ENCODE peak calls at places on chromosomes 13 and 19, in five cellular contexts. E, Z, Y, N and J are unnamed samples.

GRCh38 chr19:5035817-5036732 is 67.2 kb downstream of the KDM4B start:
- DNase-seq in E (no peak), Y (no peak), N (no peak), Z (no peak), J (no peak)

GRCh38 chr13:32035701-32036100 is 4.1 kb downstream of the FRY start:
- DNase-seq in E (no peak), Y (no peak), N (no peak), Z (no peak), J (no peak)

GRCh38 chr19:16078759-16079707 is 2.7 kb downstream of the TPM4 start:
- DNase-seq in Y (peak), E (no peak), N (peak), Z (peak), J (peak)

GRCh38 chr13:94369862-94370491 is 109.5 kb downstream of the DCT start:
- DNase-seq in E (no peak), N (no peak), Y (no peak), Z (no peak), J (no peak)

GRCh38 chr13:112838038-112838965 is 130.7 kb upstream of the MCF2L start:
- DNase-seq in Z (no peak), N (no peak), E (no peak), Y (peak), J (no peak)

GRCh38 chr19:30649934-30650614 is 277.9 kb downstream of the ZNF536 start:
- DNase-seq in Z (no peak), E (no peak), N (peak), Y (no peak), J (no peak)

GRCh38 chr13:44921931-44922758 is 67.1 kb downstream of the NUFIP1 start:
- DNase-seq in E (peak), Y (no peak), Z (no peak), N (peak), J (peak)

GRCh38 chr19:6239401-6239844 is 40.4 kb downstream of the MLLT1 start:
- DNase-seq in Y (no peak), E (no peak), N (no peak), Z (no peak), J (no peak)

GRCh38 chr13:28485551-28485950 is 9.4 kb downstream of the FLT1 start:
- DNase-seq in N (no peak), Y (no peak), Z (no peak), E (no peak), J (no peak)

GRCh38 chr19:4064073-4064550 is 2.6 kb downstream of the ZBTB7A start:
- DNase-seq in Z (no peak), N (no peak), Y (no peak), E (no peak), J (no peak)

GRCh38 chr13:43230989-43231388 is 207.6 kb downstream of the DNAJC15 start:
- DNase-seq in E (no peak), Y (no peak), Z (no peak), N (no peak), J (no peak)

DNA sequence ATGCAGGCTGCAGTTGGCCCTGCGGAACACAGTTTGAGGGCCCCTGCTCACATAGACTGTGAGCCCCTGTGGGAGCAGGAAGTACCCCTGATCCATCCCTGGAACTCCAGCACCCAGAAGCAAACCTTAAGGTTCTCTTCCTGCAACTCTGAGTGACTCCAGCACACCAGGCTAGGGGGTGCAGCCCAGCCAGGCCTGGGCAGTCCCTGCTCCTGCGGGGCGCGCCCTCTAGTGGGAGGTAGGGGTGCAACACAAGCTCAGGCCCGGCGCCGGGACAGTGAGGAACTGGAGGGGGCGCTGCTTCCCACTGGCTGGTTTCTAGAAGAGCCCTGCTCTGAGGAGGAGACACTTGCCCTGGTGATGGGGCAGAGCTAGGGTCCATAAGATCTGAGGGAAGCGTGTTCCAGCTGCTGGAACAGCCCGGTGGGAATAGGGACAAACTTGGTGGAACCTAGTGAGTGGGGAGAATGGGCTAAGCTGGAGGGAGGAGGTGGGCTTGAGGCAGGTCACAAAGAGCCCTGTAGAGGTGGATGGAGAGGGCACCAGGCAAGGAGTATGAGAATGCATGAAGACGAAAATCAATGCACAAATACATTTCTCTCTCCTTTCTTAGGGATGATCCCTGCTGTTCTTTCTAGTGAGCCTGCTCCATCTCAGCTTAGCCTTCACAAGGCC is 5.0 kb downstream of the ZSCAN5A start:
- DNase-seq in N (peak), Y (peak), Z (peak), E (no peak), J (no peak)
- TF ChIP-seq CTCF in N (peak), Y (peak), Z (peak), E (peak), J (peak)

GRCh38 chr13:107373551-107373950 is 805.6 kb upstream of the ARGLU1 start:
- DNase-seq in E (no peak), Y (no peak), N (no peak), Z (no peak), J (no peak)
- TF ChIP-seq CTCF in E (peak), Y (no peak), N (no peak), Z (no peak), J (peak)

DNA sequence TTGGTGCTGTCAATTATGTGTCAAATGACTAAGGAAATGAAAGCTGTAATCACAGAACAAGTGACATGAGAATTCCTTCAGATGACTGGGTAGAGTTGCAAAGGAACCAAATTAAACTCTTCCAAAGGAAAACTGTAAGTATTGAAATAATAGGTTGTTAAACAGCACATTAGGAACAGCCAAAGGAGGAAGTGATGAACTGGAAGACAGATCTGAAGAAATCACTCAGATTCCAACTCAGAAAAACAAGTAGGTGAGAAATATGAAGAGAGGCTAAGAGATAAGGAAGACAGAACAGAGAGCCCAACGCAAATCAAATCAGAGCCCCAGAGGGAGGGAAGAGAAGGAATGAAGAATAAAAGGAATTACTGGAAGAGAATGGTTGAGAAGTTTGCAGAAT is 15.4 kb downstream of the TMEM161A start:
- DNase-seq in E (no peak), Y (no peak), Z (no peak), N (no peak), J (no peak)
- TF ChIP-seq CTCF in E (no peak), Y (no peak), Z (no peak), N (no peak), J (no peak)

DNA sequence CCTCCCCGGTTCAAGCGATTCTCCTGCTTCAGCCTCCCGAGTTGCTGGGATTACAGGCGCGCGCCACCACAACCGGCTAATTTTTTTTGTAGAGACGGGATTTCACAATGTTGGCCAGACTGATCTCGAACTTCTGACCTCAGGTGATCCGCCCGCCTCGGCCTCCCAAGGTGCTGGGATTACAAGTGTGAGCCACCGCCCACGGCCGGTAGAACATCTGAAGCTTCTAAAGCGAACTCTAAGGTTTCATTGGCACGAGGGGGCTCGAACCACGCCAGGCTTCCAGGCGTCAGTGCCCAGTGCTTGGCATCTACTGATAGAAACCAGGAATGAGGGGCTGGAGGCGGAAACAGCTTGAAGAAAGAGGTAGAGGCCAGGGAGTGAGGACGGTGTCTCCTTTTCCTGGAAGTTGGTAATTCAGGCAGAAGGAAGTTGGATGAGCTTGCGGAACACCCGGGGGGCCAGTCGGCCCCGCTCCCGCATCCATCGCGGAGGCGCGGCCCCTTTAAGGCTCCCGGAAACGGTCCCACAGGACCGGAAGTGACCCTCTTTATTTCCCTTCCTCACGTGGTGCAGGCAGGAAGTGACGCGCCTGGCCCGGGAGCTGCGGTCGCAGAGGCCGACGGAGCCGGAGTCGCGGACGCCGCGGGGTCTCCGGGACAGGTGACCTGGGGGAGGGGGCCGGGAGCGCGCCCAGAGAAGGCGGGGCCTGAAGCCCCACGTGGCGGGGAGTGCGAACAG is at the start of gene CCDC9:
- DNase-seq in N (peak), Y (peak), Z (peak), E (peak), J (peak)
- TF ChIP-seq CTCF in N (no peak), Y (no peak), Z (no peak), E (no peak), J (peak)

GRCh38 chr19:23686622-23687423 is at the start of gene ZNF675:
- DNase-seq in Z (peak), N (peak), Y (peak), E (peak), J (peak)
- TF ChIP-seq CTCF in Z (no peak), N (peak), Y (no peak), E (no peak), J (no peak)